ENCODE peak calls at places on chromosomes 4 and X, in eight cellular contexts. O, V, B, S, Q, T, X and W are unnamed samples.

GRCh38 chr4:6674500-6675149 is 19.1 kb upstream of the S100P start:
- DNase-seq in V (no peak), O (peak; percentile 61), X (no peak), Q (no peak), S (peak; percentile 57), T (no peak), B (no peak), W (no peak)

GRCh38 chrX:362351-362750 is 24.4 kb downstream of the PPP2R3B start:
- DNase-seq in B (no peak), X (peak; percentile 43), O (no peak), Q (no peak), S (no peak), V (no peak), T (no peak), W (no peak)

GRCh38 chr4:29970626-29971025 is 749.5 kb upstream of the PCDH7 start:
- DNase-seq in O (no peak), Q (no peak), X (no peak), S (no peak), T (no peak), V (peak; percentile 7), B (peak; percentile 5), W (no peak)

GRCh38 chrX:102067966-102068723 is 57.3 kb upstream of the TCEAL2 start:
- DNase-seq in Q (no peak), T (no peak), V (no peak), B (peak; percentile 19), O (peak; percentile 24), X (no peak), S (no peak), W (no peak)

GRCh38 chr4:10696253-10696652 is 11.7 kb upstream of the CLNK start:
- DNase-seq in B (no peak), X (no peak), T (no peak), O (no peak), Q (no peak), V (no peak), S (no peak), W (no peak)

GRCh38 chr4:13647012-13647411 is 19.5 kb upstream of the BOD1L1 start:
- DNase-seq in X (no peak), B (no peak), T (no peak), V (no peak), Q (no peak), O (peak; percentile 33), S (no peak), W (no peak)

GRCh38 chrX:39491548-39492297 is 606.0 kb downstream of the BCOR start:
- DNase-seq in T (no peak), V (no peak), O (no peak), X (no peak), S (peak; percentile 64), Q (no peak), B (no peak), W (no peak)

GRCh38 chr4:1541449-1542225 is 135.4 kb upstream of the NKX1-1 start:
- DNase-seq in B (no peak), Q (no peak), V (no peak), T (no peak), O (no peak), S (no peak), X (no peak), W (no peak)

GRCh38 chr4:140188975-140189374 is 35.0 kb upstream of the MAML3 start:
- DNase-seq in S (no peak), T (no peak), Q (peak; percentile 69), B (peak; percentile 12), O (peak; percentile 92), V (peak; percentile 43), X (peak; percentile 65), W (no peak)

GRCh38 chr4:40669504-40669903 is 39.8 kb upstream of the RBM47 start:
- DNase-seq in V (no peak), S (no peak), X (no peak), B (no peak), T (no peak), O (no peak), Q (no peak), W (no peak)

GRCh38 chrX:47283015-47283771 is 50.4 kb downstream of the USP11 start:
- DNase-seq in V (no peak), O (peak; percentile 56), Q (peak; percentile 53), X (no peak), B (peak; percentile 39), T (no peak), S (no peak), W (no peak)

GRCh38 chr4:6613676-6614651 is 26.5 kb upstream of the MRFAP1 start:
- DNase-seq in O (no peak), Q (no peak), B (no peak), V (no peak), X (no peak), T (no peak), S (no peak), W (no peak)

GRCh38 chrX:71992711-71993110 is 82.1 kb downstream of the NHSL2 start:
- DNase-seq in X (no peak), Q (no peak), B (no peak), V (no peak), S (no peak), T (no peak), O (no peak), W (no peak)

GRCh38 chr4:117900832-117901231 is 133.5 kb upstream of the NDST3 start:
- DNase-seq in T (no peak), Q (no peak), O (no peak), B (no peak), S (no peak), V (no peak), X (no peak), W (no peak)

GRCh38 chr4:620851-621261 is 4.5 kb upstream of the PDE6B start:
- DNase-seq in B (no peak), V (no peak), T (peak; percentile 40), X (no peak), S (no peak), O (no peak), Q (no peak), W (no peak)

GRCh38 chr4:98509641-98510170 is 148.7 kb downstream of the TSPAN5 start:
- DNase-seq in X (no peak), B (no peak), T (no peak), O (peak; percentile 56), V (no peak), Q (no peak), S (no peak), W (no peak)

GRCh38 chr4:145824469-145824868 is 114.2 kb downstream of the ZNF827 start:
- DNase-seq in T (no peak), Q (no peak), B (no peak), S (no peak), O (no peak), X (no peak), V (no peak), W (no peak)

GRCh38 chr4:185128272-185129119 is 14.6 kb upstream of the SLC25A4 start:
- DNase-seq in O (peak; percentile 14), S (no peak), X (peak; percentile 72), T (no peak), V (no peak), B (no peak), Q (no peak), W (peak; percentile 35)

DNA sequence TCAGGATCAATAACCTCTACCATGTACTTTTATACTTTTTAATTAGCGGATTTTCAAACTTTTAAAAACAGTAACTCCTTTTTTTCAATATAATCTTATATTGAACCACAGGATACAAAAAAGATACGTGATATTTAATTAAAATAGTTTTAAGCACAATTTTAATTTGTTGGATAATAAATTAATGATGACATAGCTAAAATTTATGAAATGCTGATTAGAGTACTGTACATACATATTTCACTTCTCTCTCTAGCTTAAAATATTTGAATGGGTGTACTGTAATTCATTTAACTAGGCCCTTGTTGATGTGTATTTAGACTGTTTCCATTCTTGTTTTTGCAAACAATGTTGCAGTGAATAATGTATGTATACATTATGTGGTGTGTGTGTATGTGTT is 66.2 kb downstream of the CDKL5 start:
- DNase-seq in Q (no peak), S (no peak), B (no peak), V (no peak), O (no peak), T (no peak), X (no peak), W (no peak)
- TF ChIP-seq CTCF in Q (no peak), S (no peak), B (no peak), V (no peak), O (no peak), T (no peak), X (no peak), W (no peak)

DNA sequence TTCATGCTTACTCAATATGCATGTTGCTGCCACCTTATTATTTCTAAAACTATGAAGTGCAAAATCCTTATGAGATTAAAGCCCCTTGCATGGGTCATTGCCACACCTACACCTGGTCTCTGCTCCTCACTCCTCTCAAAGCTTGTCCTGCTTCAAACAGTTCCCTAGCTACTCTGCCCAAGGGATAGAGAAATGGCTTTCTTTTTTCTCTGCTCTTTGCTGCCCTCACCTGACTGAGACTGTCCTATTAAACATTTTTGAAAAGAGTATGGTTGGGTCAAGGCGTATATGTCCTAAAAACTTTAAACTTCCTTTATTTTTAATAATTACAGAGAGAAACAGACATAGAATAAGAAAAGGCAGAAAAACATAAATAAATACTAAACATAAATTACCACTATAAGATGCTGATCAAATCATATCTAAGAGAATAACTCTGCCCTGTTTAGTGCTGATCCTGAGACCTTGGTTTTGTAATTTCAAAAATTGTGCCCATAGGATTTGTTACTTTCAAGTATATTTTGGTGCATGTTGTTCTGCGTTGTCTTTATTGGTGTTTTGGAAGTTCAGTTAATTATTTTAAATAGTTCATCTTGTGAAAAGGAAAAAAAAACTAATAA is 704.9 kb upstream of the PABPC4L start:
- DNase-seq in X (no peak), Q (no peak), B (peak; percentile 30), O (peak; percentile 22), S (no peak), T (no peak), V (no peak), W (no peak)
- TF ChIP-seq CTCF in X (peak; percentile 25), Q (peak; percentile 33), B (peak; percentile 74), O (peak; percentile 43), S (no peak), T (no peak), V (no peak), W (peak; percentile 63)

GRCh38 chr4:3858765-3859388 is 92.7 kb downstream of the ADRA2C start:
- DNase-seq in B (no peak), T (no peak), V (no peak), X (no peak), O (no peak), Q (no peak), S (no peak), W (no peak)

GRCh38 chr4:3857316-3857926 is 91.2 kb downstream of the ADRA2C start:
- DNase-seq in S (no peak), B (no peak), T (no peak), Q (no peak), O (no peak), V (no peak), X (no peak), W (no peak)

GRCh38 chr4:3859571-3859970 is 93.4 kb downstream of the ADRA2C start:
- DNase-seq in X (no peak), B (no peak), T (no peak), V (no peak), S (no peak), O (no peak), Q (no peak), W (no peak)

GRCh38 chr4:3856604-3857204 is 90.5 kb downstream of the ADRA2C start:
- DNase-seq in B (no peak), T (no peak), V (no peak), Q (no peak), O (no peak), S (no peak), X (no peak), W (no peak)

GRCh38 chr4:3858046-3858730 is 92.0 kb downstream of the ADRA2C start:
- DNase-seq in S (no peak), B (no peak), Q (no peak), O (no peak), T (no peak), V (no peak), X (no peak), W (no peak)
- TF ChIP-seq CTCF in S (no peak), B (no peak), Q (no peak), O (no peak), T (no peak), V (no peak), X (no peak), W (no peak)

GRCh38 chr4:186190456-186191265 is 706 bp upstream of the CYP4V2 start:
- DNase-seq in T (no peak), B (no peak), Q (peak; percentile 6), V (no peak), S (no peak), X (peak; percentile 81), O (peak; percentile 27), W (peak; percentile 26)
- TF ChIP-seq CTCF in T (no peak), B (peak; percentile 9), Q (peak; percentile 4), V (peak; percentile 17), S (no peak), X (peak; percentile 4), O (peak; percentile 8), W (peak; percentile 22)